ENCODE peak calls at places on chromosomes 5 and 9, in ten cellular contexts. S is A549, T is PC-3, Z is heart left ventricle, W is neural progenitor cell, N is tibial nerve, B is GM23248, C is endodermal cell, L is body of pancreas, V is lung. R is an unnamed sample. For H3K9me3, the result is how much of the 10 kb centered on the place peaks cover.

GRCh38 chr5:74179183-74179582 is 461.3 kb downstream of the ENC1 start:
- DNase-seq in N (no peak), T (no peak), C (no peak), V (no peak), Z (no peak), B (peak), W (peak), S (no peak), L (no peak), R (no peak)

GRCh38 chr5:82467006-82467561 is 188.9 kb upstream of the RPS23 start:
- DNase-seq in L (no peak), S (no peak), B (peak), T (no peak), W (no peak), C (no peak), N (no peak), Z (no peak), V (no peak), R (no peak)

GRCh38 chr5:133397432-133397831 is 214.9 kb downstream of the FSTL4 start:
- DNase-seq in N (no peak), V (no peak), C (peak), T (no peak), W (no peak), L (no peak), B (no peak), S (no peak), Z (peak), R (no peak)

GRCh38 chr5:10645146-10645545 is 81.3 kb downstream of the ANKRD33B start:
- DNase-seq in L (no peak), C (no peak), N (no peak), B (no peak), Z (no peak), T (no peak), V (no peak), S (no peak), W (no peak), R (no peak)

GRCh38 chr5:128349044-128349629 is 188.9 kb downstream of the FBN2 start:
- DNase-seq in C (no peak), N (no peak), S (no peak), T (peak), Z (peak), W (no peak), B (no peak), L (peak), V (no peak), R (no peak)

GRCh38 chr9:97903168-97903567 is 19.1 kb downstream of the TRMO start:
- DNase-seq in S (no peak), T (no peak), W (no peak), B (no peak), N (no peak), Z (no peak), V (no peak), L (no peak), C (no peak), R (no peak)

GRCh38 chr9:2158111-2158610 is 143.0 kb downstream of the SMARCA2 start:
- DNase-seq in L (peak), T (peak), V (peak), N (peak), B (peak), Z (peak), C (peak), S (peak), W (peak), R (peak)

GRCh38 chr5:155270737-155271136 is 257.2 kb downstream of the KIF4B start:
- DNase-seq in V (no peak), T (no peak), N (no peak), Z (no peak), B (no peak), W (no peak), S (no peak), L (no peak), C (no peak), R (no peak)

GRCh38 chr9:135136481-135136880 is 49.0 kb downstream of the OLFM1 start:
- DNase-seq in Z (no peak), C (no peak), S (no peak), W (no peak), V (no peak), T (no peak), N (no peak), L (no peak), B (no peak), R (no peak)

GRCh38 chr5:179377421-179378115 is 32.3 kb upstream of the ADAMTS2 start:
- DNase-seq in T (no peak), N (no peak), B (no peak), Z (no peak), C (peak), S (no peak), W (no peak), L (no peak), V (no peak), R (peak)
- H3K27ac ChIP-seq in T (no peak), N (no peak), B (no peak), Z (no peak), C (no peak), S (no peak), W (no peak), L (no peak), V (no peak), R (peak)

GRCh38 chr9:79604149-79604548 is 32.4 kb downstream of the TLE4 start:
- DNase-seq in L (no peak), B (no peak), T (no peak), S (no peak), N (no peak), C (no peak), Z (no peak), V (no peak), W (no peak), R (no peak)

GRCh38 chr9:79600466-79600865 is 28.7 kb downstream of the TLE4 start:
- DNase-seq in B (no peak), W (no peak), N (no peak), S (no peak), C (no peak), T (no peak), L (no peak), V (no peak), Z (no peak), R (no peak)

GRCh38 chr9:79609468-79610018 is 37.8 kb downstream of the TLE4 start:
- DNase-seq in B (no peak), C (no peak), S (no peak), V (no peak), W (no peak), T (no peak), L (no peak), Z (no peak), N (no peak), R (no peak)

GRCh38 chr9:79603222-79603925 is 31.6 kb downstream of the TLE4 start:
- DNase-seq in T (no peak), N (no peak), Z (no peak), V (no peak), B (no peak), W (no peak), L (no peak), S (no peak), C (no peak), R (no peak)

GRCh38 chr9:79604921-79605562 is 33.3 kb downstream of the TLE4 start:
- DNase-seq in Z (no peak), B (peak), S (no peak), W (no peak), L (no peak), N (no peak), C (no peak), T (no peak), V (no peak), R (no peak)
- H3K9me3 ChIP-seq in Z (under half), B (under half), S (under half), W (under half), L (under half), N (under half), C (under half), T (under half), V (under half), R (under half)

GRCh38 chr9:27436234-27436633 is 87.9 kb upstream of the IFNK start:
- DNase-seq in T (peak), V (no peak), L (peak), S (no peak), C (no peak), B (no peak), N (no peak), W (no peak), Z (no peak), R (no peak)
- H3K27ac ChIP-seq in T (no peak), V (no peak), L (no peak), S (peak), C (no peak), B (no peak), N (no peak), W (no peak), Z (no peak), R (no peak)

GRCh38 chr5:141245250-141245717 is at the start of gene PCDHB15:
- DNase-seq in S (no peak), V (no peak), Z (peak), W (peak), L (peak), B (peak), T (no peak), C (peak), N (no peak), R (no peak)

DNA sequence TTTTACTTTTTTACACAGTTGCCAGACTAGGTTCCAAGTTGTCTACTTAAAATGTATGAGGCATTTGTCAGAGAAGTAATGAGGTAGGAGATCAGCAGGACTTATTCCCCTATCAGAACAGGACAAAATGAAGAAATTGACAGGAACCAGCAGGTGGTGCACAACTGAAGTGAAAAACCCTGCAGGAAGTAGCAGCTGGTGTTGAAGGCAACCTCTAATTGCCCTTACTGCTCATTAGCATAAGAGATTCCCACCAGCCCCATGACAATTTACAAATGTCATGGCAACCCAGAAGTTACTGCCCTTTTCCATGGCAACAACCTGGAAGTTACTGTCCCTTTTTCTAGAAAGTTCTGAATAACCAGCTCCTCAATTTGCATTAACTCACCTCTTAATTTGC is 5.4 kb downstream of the PCDHB15 start:
- DNase-seq in B (no peak), S (no peak), T (no peak), W (peak), Z (no peak), V (no peak), C (no peak), L (no peak), N (no peak), R (no peak)
- H3K9me3 ChIP-seq in B (under half), S (half or more), T (under half), W (under half), Z (half or more), V (half or more), C (half or more), L (under half), N (half or more), R (under half)

R was measured in kidney.